ENCODE peak calls at places on chromosomes 4 and X, in four cellular contexts. E is HepG2, N is IMR-90, D is HCT116. V is an unnamed sample.

GRCh38 chr4:32962100-32962499 is 2241.9 kb downstream of the PCDH7 start:
- DNase-seq in D (no peak), N (no peak), E (no peak), V (no peak)

GRCh38 chrX:123422875-123423274 is 238.8 kb downstream of the GRIA3 start:
- DNase-seq in N (peak; percentile 13), D (no peak), E (peak; percentile 1), V (no peak)

GRCh38 chr4:32394255-32394654 is 1674.1 kb downstream of the PCDH7 start:
- DNase-seq in D (no peak), N (no peak), E (no peak), V (no peak)

GRCh38 chr4:99677161-99677560 is 19.5 kb upstream of the C4orf54 start:
- DNase-seq in D (no peak), E (no peak), N (no peak), V (no peak)

GRCh38 chrX:37652053-37652452 is 33.5 kb upstream of the XK start:
- DNase-seq in D (no peak), E (no peak), N (no peak), V (no peak)

GRCh38 chr4:86942185-86942666 is 7.4 kb downstream of the AFF1 start:
- DNase-seq in E (peak; percentile 62), N (peak; percentile 85), D (no peak), V (no peak)

GRCh38 chr4:92232566-92232965 is 71.2 kb upstream of the GRID2 start:
- DNase-seq in D (no peak), E (no peak), N (peak; percentile 22), V (no peak)

GRCh38 chr4:151263455-151263854 is 13.5 kb upstream of the PRSS48 start:
- DNase-seq in E (no peak), N (no peak), D (no peak), V (no peak)

GRCh38 chrX:24659646-24660045 is 12.5 kb upstream of the PCYT1B start:
- DNase-seq in N (no peak), D (no peak), E (no peak), V (no peak)

GRCh38 chr4:107333518-107333917 is 297.4 kb upstream of the DKK2 start:
- DNase-seq in D (no peak), N (no peak), E (no peak), V (no peak)

GRCh38 chrX:12805333-12805732 is 14.1 kb downstream of the PRPS2 start:
- DNase-seq in E (no peak), N (no peak), D (no peak), V (no peak)

GRCh38 chr4:189792819-189793618 is 147.7 kb upstream of the FRG1 start:
- DNase-seq in E (peak; percentile 39), D (peak; percentile 54), N (peak; percentile 65), V (peak; percentile 72)

GRCh38 chr4:120664851-120665250 is 257.7 kb downstream of the PRDM5 start:
- DNase-seq in D (no peak), N (no peak), E (no peak), V (no peak)

GRCh38 chrX:4277122-4277521 is 563.7 kb upstream of the PRKX start:
- DNase-seq in D (no peak), N (no peak), E (no peak), V (no peak)

GRCh38 chrX:9785944-9786741 is at the start of gene SHROOM2:
- DNase-seq in E (no peak), N (no peak), D (no peak), V (no peak)

GRCh38 chrX:116317409-116317808 is 119.0 kb upstream of the SLC6A14 start:
- DNase-seq in E (no peak), D (no peak), N (no peak), V (peak; percentile 71)

GRCh38 chr4:110364911-110365520 is 110.9 kb upstream of the ENPEP start:
- DNase-seq in N (no peak), E (no peak), D (no peak), V (peak; percentile 65)

GRCh38 chr4:24551492-24552330 is 32.6 kb downstream of the DHX15 start:
- DNase-seq in D (peak; percentile 2), N (peak; percentile 70), E (no peak), V (no peak)

GRCh38 chr4:75834772-75835154 is 67.5 kb downstream of the PPEF2 start:
- DNase-seq in E (peak; percentile 12), D (no peak), N (no peak), V (no peak)

GRCh38 chrX:64204252-64204651 is 1.3 kb downstream of the AMER1 start:
- DNase-seq in D (no peak), N (peak; percentile 1), E (peak; percentile 55), V (peak; percentile 80)

GRCh38 chrX:151902813-151903591 is 9.7 kb upstream of the MAGEA4 start:
- DNase-seq in D (peak; percentile 29), E (peak; percentile 2), N (peak; percentile 66), V (no peak)

GRCh38 chrX:41245641-41246040 is 88.3 kb upstream of the DDX3X start:
- DNase-seq in N (no peak), E (no peak), D (no peak), V (no peak)

GRCh38 chr4:126715681-126716080 is 917.1 kb upstream of the INTU start:
- DNase-seq in E (no peak), D (no peak), N (no peak), V (no peak)

GRCh38 chr4:94827481-94828110 is 69.8 kb downstream of the BMPR1B start:
- DNase-seq in E (no peak), D (peak; percentile 62), N (peak; percentile 92), V (no peak)

GRCh38 chrX:34764842-34765241 is 107.8 kb upstream of the TMEM47 start:
- DNase-seq in E (no peak), N (no peak), D (no peak), V (no peak)

GRCh38 chrX:54934890-54935289 is 14.3 kb downstream of the TRO start:
- DNase-seq in E (no peak), N (no peak), D (no peak), V (no peak)

GRCh38 chr4:125062079-125062478 is 252.7 kb upstream of the FAT4 start:
- DNase-seq in E (no peak), N (no peak), D (no peak), V (no peak)

GRCh38 chrX:24276011-24276410 is 37.9 kb downstream of the SUPT20HL2 start:
- DNase-seq in D (no peak), N (no peak), E (no peak), V (no peak)

GRCh38 chr4:46781434-46782092 is 127.5 kb downstream of the COX7B2 start:
- DNase-seq in D (no peak), E (no peak), N (no peak), V (peak; percentile 68)

GRCh38 chr4:147773261-147774184 is 41.6 kb downstream of the ARHGAP10 start:
- DNase-seq in D (no peak), E (no peak), N (peak; percentile 78), V (no peak)

GRCh38 chr4:32219306-32220075 is 1499.3 kb downstream of the PCDH7 start:
- DNase-seq in N (peak; percentile 15), D (no peak), E (no peak), V (no peak)

GRCh38 chr4:71453516-71453915 is 114.7 kb downstream of the SLC4A4 start:
- DNase-seq in E (no peak), D (no peak), N (no peak), V (no peak)

GRCh38 chr4:30870513-30870912 is 150.3 kb downstream of the PCDH7 start:
- DNase-seq in D (peak; percentile 65), E (no peak), N (no peak), V (no peak)

GRCh38 chrX:137916090-137916746 is 350.3 kb downstream of the ZIC3 start:
- DNase-seq in E (no peak), D (no peak), N (no peak), V (no peak)
- H3K4me3 ChIP-seq in E (no peak overlapping the region), D (no peak overlapping the region), N (no peak overlapping the region), V (no peak overlapping the region)

GRCh38 chr4:89660851-89661250 is 176.1 kb downstream of the SNCA start:
- DNase-seq in D (no peak), N (no peak), E (no peak), V (no peak)
- H3K9ac ChIP-seq in D (no peak overlapping the region), N (no peak overlapping the region), E (no peak overlapping the region), V (no peak overlapping the region)

GRCh38 chrX:81286075-81286474 is 84.2 kb downstream of the SH3BGRL start:
- DNase-seq in N (no peak), D (no peak), E (no peak), V (no peak)

GRCh38 chrX:81280148-81280547 is 78.2 kb downstream of the SH3BGRL start:
- DNase-seq in N (no peak), D (no peak), E (no peak), V (peak; percentile 38)
- TF ChIP-seq CTCF in N (peak; percentile 8), D (no peak), E (no peak), V (no peak)

DNA sequence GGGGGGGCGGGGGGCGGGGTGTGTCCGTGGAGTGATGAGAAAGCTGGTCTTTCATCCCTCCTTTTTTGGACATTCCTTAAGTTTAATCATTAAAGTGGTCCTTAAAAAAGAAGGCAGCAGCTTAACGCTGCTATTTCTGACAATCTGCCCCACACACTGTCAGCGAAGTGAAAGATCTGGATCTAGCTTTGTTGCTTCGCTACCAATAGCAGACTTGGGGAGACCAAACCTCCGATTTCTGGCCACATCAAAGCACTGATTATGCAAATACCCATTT is 5.9 kb downstream of the NEUROG2 start:
- DNase-seq in D (no peak), E (no peak), N (no peak), V (no peak)
- H3K4me3 ChIP-seq in D (no peak overlapping the region), E (no peak overlapping the region), N (no peak overlapping the region), V (no peak overlapping the region)

GRCh38 chr4:117596917-117597316 is 437.4 kb upstream of the NDST3 start:
- DNase-seq in N (no peak), D (no peak), E (no peak), V (no peak)
- H3K9ac ChIP-seq in N (no peak overlapping the region), D (no peak overlapping the region), E (no peak overlapping the region), V (no peak overlapping the region)

DNA sequence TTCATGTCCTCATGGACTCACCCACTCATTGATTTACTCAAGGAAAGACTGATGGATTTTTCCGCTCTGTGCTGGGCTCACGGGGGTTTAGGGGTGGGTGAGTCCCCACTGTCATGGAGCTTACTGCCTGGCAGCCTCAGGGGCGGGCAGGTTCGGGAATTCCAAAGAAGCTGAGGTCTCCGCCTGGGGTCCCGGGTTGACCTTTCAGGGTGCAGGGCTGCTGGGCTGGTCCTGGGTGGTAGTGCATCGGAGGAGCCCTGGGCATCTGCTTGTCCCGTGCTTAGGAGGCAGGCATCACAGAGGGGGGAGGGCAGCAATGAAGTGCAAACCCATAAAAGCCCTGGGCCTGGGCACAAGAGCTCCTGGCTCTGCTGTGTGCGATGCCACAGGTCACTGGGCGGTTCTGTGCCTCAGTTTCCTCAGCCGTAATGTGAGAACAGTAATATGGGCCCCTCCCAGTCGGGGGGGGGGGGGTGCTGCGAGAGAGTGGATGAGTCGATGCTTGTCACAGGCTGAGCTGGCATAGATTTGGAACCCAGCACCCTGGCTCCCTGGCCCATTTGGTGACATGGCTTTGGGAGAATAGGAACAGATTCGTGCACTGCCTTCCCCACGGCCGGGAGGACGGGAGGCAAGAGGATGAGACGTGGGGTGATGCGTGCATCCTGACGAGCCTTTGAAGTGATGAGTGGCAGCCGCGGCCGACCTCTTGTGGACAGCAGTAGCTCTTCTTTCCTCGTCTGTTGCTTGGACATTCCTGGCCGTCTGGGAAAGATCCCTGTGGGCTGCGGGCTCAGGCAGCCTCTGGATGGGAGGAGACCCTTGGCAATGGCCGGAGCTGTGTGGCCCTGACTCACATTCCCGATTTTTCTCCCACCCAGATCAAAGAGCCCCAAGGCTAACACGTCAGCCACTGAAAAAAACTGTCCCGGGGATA is 42.0 kb downstream of the PSAPL1 start:
- DNase-seq in N (peak; percentile 16), E (no peak), D (no peak), V (no peak)
- TF ChIP-seq CTCF in N (no peak), E (peak; percentile 31), D (no peak), V (no peak)

GRCh38 chr4:10093273-10093621 is 23.4 kb downstream of the WDR1 start:
- DNase-seq in N (no peak), E (no peak), D (no peak), V (peak; percentile 79)
- H3K4me3 ChIP-seq in N (no peak overlapping the region), E (no peak overlapping the region), D (no peak overlapping the region), V (no peak overlapping the region)